ENCODE peak calls at places on chromosomes 7 and 10, in ten cellular contexts. One of them, this sample, is unnamed. For H3K36me3, the result is how much of the 10 kb centered on the place peaks cover.

GRCh38 chr10:97399843-97400545 is 1.1 kb downstream of the RRP12 start:
- DNase-seq in CD8-positive, alpha-beta T cell: no peak
- DNase-seq in ascending aorta: no peak
- DNase-seq in gastrocnemius medialis: peak
- DNase-seq in psoas muscle: peak
- DNase-seq in upper lobe of right lung: no peak
- DNase-seq in brain microvascular endothelial cell: peak
- DNase-seq in suprapubic skin: no peak
- DNase-seq in fibroblast of lung: peak
- DNase-seq in ovary: no peak
- DNase-seq in this sample: no peak

GRCh38 chr7:101941481-101942383 is 124.3 kb downstream of the CUX1 start:
- DNase-seq in CD8-positive, alpha-beta T cell: no peak
- DNase-seq in ascending aorta: no peak
- DNase-seq in gastrocnemius medialis: peak
- DNase-seq in psoas muscle: no peak
- DNase-seq in upper lobe of right lung: peak
- DNase-seq in brain microvascular endothelial cell: peak
- DNase-seq in suprapubic skin: no peak
- DNase-seq in fibroblast of lung: peak
- DNase-seq in ovary: peak
- DNase-seq in this sample: no peak

GRCh38 chr7:455110-455928 is 64.3 kb downstream of the PDGFA start:
- DNase-seq in CD8-positive, alpha-beta T cell: no peak
- DNase-seq in ascending aorta: peak
- DNase-seq in gastrocnemius medialis: no peak
- DNase-seq in psoas muscle: peak
- DNase-seq in upper lobe of right lung: no peak
- DNase-seq in brain microvascular endothelial cell: no peak
- DNase-seq in suprapubic skin: no peak
- DNase-seq in fibroblast of lung: no peak
- DNase-seq in ovary: peak
- DNase-seq in this sample: no peak

GRCh38 chr7:7223250-7223649 is 40.9 kb downstream of the C1GALT1 start:
- DNase-seq in CD8-positive, alpha-beta T cell: no peak
- DNase-seq in ascending aorta: no peak
- DNase-seq in gastrocnemius medialis: no peak
- DNase-seq in psoas muscle: no peak
- DNase-seq in upper lobe of right lung: no peak
- DNase-seq in brain microvascular endothelial cell: no peak
- DNase-seq in suprapubic skin: no peak
- DNase-seq in fibroblast of lung: no peak
- DNase-seq in ovary: no peak
- DNase-seq in this sample: no peak

GRCh38 chr7:158423190-158423555 is 164.4 kb downstream of the PTPRN2 start:
- DNase-seq in CD8-positive, alpha-beta T cell: no peak
- DNase-seq in ascending aorta: no peak
- DNase-seq in gastrocnemius medialis: no peak
- DNase-seq in psoas muscle: no peak
- DNase-seq in upper lobe of right lung: peak
- DNase-seq in brain microvascular endothelial cell: no peak
- DNase-seq in suprapubic skin: no peak
- DNase-seq in fibroblast of lung: no peak
- DNase-seq in ovary: no peak
- DNase-seq in this sample: no peak

GRCh38 chr7:132500727-132501410 is 75.4 kb downstream of the PLXNA4 start:
- DNase-seq in CD8-positive, alpha-beta T cell: no peak
- DNase-seq in ascending aorta: peak
- DNase-seq in gastrocnemius medialis: peak
- DNase-seq in psoas muscle: peak
- DNase-seq in upper lobe of right lung: no peak
- DNase-seq in brain microvascular endothelial cell: peak
- DNase-seq in suprapubic skin: peak
- DNase-seq in fibroblast of lung: peak
- DNase-seq in ovary: peak
- DNase-seq in this sample: peak

GRCh38 chr7:36683111-36683510 is 41.2 kb downstream of the AOAH start:
- DNase-seq in CD8-positive, alpha-beta T cell: no peak
- DNase-seq in ascending aorta: no peak
- DNase-seq in gastrocnemius medialis: no peak
- DNase-seq in psoas muscle: no peak
- DNase-seq in upper lobe of right lung: no peak
- DNase-seq in brain microvascular endothelial cell: no peak
- DNase-seq in suprapubic skin: no peak
- DNase-seq in fibroblast of lung: peak
- DNase-seq in ovary: no peak
- DNase-seq in this sample: no peak

GRCh38 chr7:92425311-92425947 is 21.9 kb upstream of the GATAD1 start:
- DNase-seq in CD8-positive, alpha-beta T cell: no peak
- DNase-seq in ascending aorta: no peak
- DNase-seq in gastrocnemius medialis: no peak
- DNase-seq in psoas muscle: no peak
- DNase-seq in upper lobe of right lung: no peak
- DNase-seq in brain microvascular endothelial cell: no peak
- DNase-seq in suprapubic skin: no peak
- DNase-seq in fibroblast of lung: no peak
- DNase-seq in ovary: no peak
- DNase-seq in this sample: no peak

GRCh38 chr7:1219516-1219915 is 13.2 kb upstream of the UNCX start:
- DNase-seq in CD8-positive, alpha-beta T cell: no peak
- DNase-seq in ascending aorta: no peak
- DNase-seq in gastrocnemius medialis: no peak
- DNase-seq in psoas muscle: no peak
- DNase-seq in upper lobe of right lung: no peak
- DNase-seq in brain microvascular endothelial cell: no peak
- DNase-seq in suprapubic skin: no peak
- DNase-seq in fibroblast of lung: no peak
- DNase-seq in ovary: no peak
- DNase-seq in this sample: no peak

GRCh38 chr10:58512470-58513188 is at the start of gene BICC1:
- DNase-seq in CD8-positive, alpha-beta T cell: no peak
- DNase-seq in ascending aorta: peak
- DNase-seq in gastrocnemius medialis: peak
- DNase-seq in psoas muscle: peak
- DNase-seq in upper lobe of right lung: peak
- DNase-seq in brain microvascular endothelial cell: peak
- DNase-seq in suprapubic skin: no peak
- DNase-seq in fibroblast of lung: peak
- DNase-seq in ovary: peak
- DNase-seq in this sample: peak
- H3K27ac ChIP-seq in CD8-positive, alpha-beta T cell: no peak
- H3K27ac ChIP-seq in ascending aorta: peak
- H3K27ac ChIP-seq in gastrocnemius medialis: peak
- H3K27ac ChIP-seq in psoas muscle: peak
- H3K27ac ChIP-seq in upper lobe of right lung: peak
- H3K27ac ChIP-seq in brain microvascular endothelial cell: peak
- H3K27ac ChIP-seq in suprapubic skin: peak
- H3K27ac ChIP-seq in fibroblast of lung: peak
- H3K27ac ChIP-seq in ovary: peak
- H3K27ac ChIP-seq in this sample: peak

GRCh38 chr7:29146888-29147609 is 712 bp upstream of the CPVL start:
- DNase-seq in CD8-positive, alpha-beta T cell: no peak
- DNase-seq in ascending aorta: no peak
- DNase-seq in gastrocnemius medialis: peak
- DNase-seq in psoas muscle: peak
- DNase-seq in upper lobe of right lung: no peak
- DNase-seq in brain microvascular endothelial cell: no peak
- DNase-seq in suprapubic skin: no peak
- DNase-seq in fibroblast of lung: peak
- DNase-seq in ovary: peak
- DNase-seq in this sample: no peak
- TF ChIP-seq CTCF in CD8-positive, alpha-beta T cell: no peak
- TF ChIP-seq CTCF in ascending aorta: no peak
- TF ChIP-seq CTCF in gastrocnemius medialis: no peak
- TF ChIP-seq CTCF in psoas muscle: peak
- TF ChIP-seq CTCF in upper lobe of right lung: no peak
- TF ChIP-seq CTCF in brain microvascular endothelial cell: no peak
- TF ChIP-seq CTCF in suprapubic skin: no peak
- TF ChIP-seq CTCF in fibroblast of lung: no peak
- TF ChIP-seq CTCF in ovary: no peak
- TF ChIP-seq CTCF in this sample: no peak

GRCh38 chr10:100359529-100360150 is 12.6 kb downstream of the SCD start:
- DNase-seq in CD8-positive, alpha-beta T cell: no peak
- DNase-seq in ascending aorta: no peak
- DNase-seq in gastrocnemius medialis: no peak
- DNase-seq in psoas muscle: no peak
- DNase-seq in upper lobe of right lung: no peak
- DNase-seq in brain microvascular endothelial cell: no peak
- DNase-seq in suprapubic skin: no peak
- DNase-seq in fibroblast of lung: no peak
- DNase-seq in ovary: peak
- DNase-seq in this sample: no peak
- H3K36me3 ChIP-seq in CD8-positive, alpha-beta T cell: under half
- H3K36me3 ChIP-seq in ascending aorta: under half
- H3K36me3 ChIP-seq in gastrocnemius medialis: under half
- H3K36me3 ChIP-seq in psoas muscle: under half
- H3K36me3 ChIP-seq in upper lobe of right lung: under half
- H3K36me3 ChIP-seq in brain microvascular endothelial cell: half or more
- H3K36me3 ChIP-seq in suprapubic skin: under half
- H3K36me3 ChIP-seq in fibroblast of lung: under half
- H3K36me3 ChIP-seq in ovary: under half
- H3K36me3 ChIP-seq in this sample: half or more

GRCh38 chr7:47452295-47452694 is 129.6 kb downstream of the TNS3 start:
- DNase-seq in CD8-positive, alpha-beta T cell: no peak
- DNase-seq in ascending aorta: no peak
- DNase-seq in gastrocnemius medialis: no peak
- DNase-seq in psoas muscle: no peak
- DNase-seq in upper lobe of right lung: no peak
- DNase-seq in brain microvascular endothelial cell: no peak
- DNase-seq in suprapubic skin: no peak
- DNase-seq in fibroblast of lung: no peak
- DNase-seq in ovary: no peak
- DNase-seq in this sample: no peak
- H3K27ac ChIP-seq in CD8-positive, alpha-beta T cell: no peak
- H3K27ac ChIP-seq in ascending aorta: peak
- H3K27ac ChIP-seq in gastrocnemius medialis: peak
- H3K27ac ChIP-seq in psoas muscle: peak
- H3K27ac ChIP-seq in upper lobe of right lung: peak
- H3K27ac ChIP-seq in brain microvascular endothelial cell: peak
- H3K27ac ChIP-seq in suprapubic skin: peak
- H3K27ac ChIP-seq in fibroblast of lung: peak
- H3K27ac ChIP-seq in ovary: no peak
- H3K27ac ChIP-seq in this sample: no peak

DNA sequence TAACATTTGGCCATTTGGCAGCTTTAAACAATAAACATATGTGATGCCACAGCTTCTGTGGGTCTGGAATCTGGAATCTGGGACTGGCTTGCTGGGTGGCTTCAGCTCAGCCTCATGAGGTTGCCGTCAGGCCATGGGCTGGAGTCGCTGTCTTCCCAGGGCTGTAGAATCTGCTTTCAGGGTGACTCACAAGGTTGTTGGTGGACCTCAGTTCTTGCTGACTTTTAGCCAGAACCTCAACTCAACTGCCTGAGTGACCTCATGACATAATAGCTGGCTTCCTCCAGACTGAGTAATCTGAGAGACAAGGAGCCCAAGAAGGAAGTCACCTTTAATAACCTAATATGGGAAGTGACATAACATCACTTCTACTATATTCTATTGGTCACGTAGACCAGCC is 44.6 kb upstream of the TSPAN13 start:
- DNase-seq in CD8-positive, alpha-beta T cell: no peak
- DNase-seq in ascending aorta: no peak
- DNase-seq in gastrocnemius medialis: peak
- DNase-seq in psoas muscle: no peak
- DNase-seq in upper lobe of right lung: no peak
- DNase-seq in brain microvascular endothelial cell: peak
- DNase-seq in suprapubic skin: no peak
- DNase-seq in fibroblast of lung: peak
- DNase-seq in ovary: no peak
- DNase-seq in this sample: no peak
- TF ChIP-seq CTCF in CD8-positive, alpha-beta T cell: no peak
- TF ChIP-seq CTCF in ascending aorta: no peak
- TF ChIP-seq CTCF in gastrocnemius medialis: no peak
- TF ChIP-seq CTCF in psoas muscle: no peak
- TF ChIP-seq CTCF in upper lobe of right lung: no peak
- TF ChIP-seq CTCF in brain microvascular endothelial cell: no peak
- TF ChIP-seq CTCF in suprapubic skin: no peak
- TF ChIP-seq CTCF in fibroblast of lung: no peak
- TF ChIP-seq CTCF in ovary: no peak
- TF ChIP-seq CTCF in this sample: no peak